ENCODE peak calls at places on chromosomes 12 and 14, in six cellular contexts. Y is fibroblast of lung; X is colonic mucosa; G is Panc1; O is brain microvascular endothelial cell; L is activated CD4-positive, alpha-beta T cell treated with anti-CD3 and anti-CD28 coated beads, Interleukin-2, amount 50 U/mL, for 4 hours. T is an unnamed sample.

GRCh38 chr14:76168531-76168930 is 16.8 kb downstream of the GPATCH2L start:
- DNase-seq in Y (peak), X (no peak), G (no peak), O (no peak), L (no peak), T (no peak)

GRCh38 chr14:60247994-60248696 is 876 bp upstream of the PPM1A start:
- DNase-seq in Y (peak), X (peak), G (peak), O (peak), L (peak), T (peak)

GRCh38 chr14:74308695-74309094 is 6.0 kb upstream of the ABCD4 start:
- DNase-seq in Y (no peak), X (no peak), G (no peak), O (no peak), L (no peak), T (no peak)

GRCh38 chr14:52694761-52695480 is 437 bp downstream of the ERO1A start:
- DNase-seq in Y (peak), X (peak), G (no peak), O (peak), L (peak), T (peak)

GRCh38 chr14:99519931-99520421 is 38.8 kb downstream of the CCNK start:
- DNase-seq in Y (no peak), X (no peak), G (no peak), O (no peak), L (no peak), T (no peak)

GRCh38 chr12:100356646-100357223 is at the start of gene SLC17A8:
- DNase-seq in Y (no peak), X (no peak), G (no peak), O (no peak), L (no peak), T (no peak)

GRCh38 chr12:106865685-106866084 is 90.0 kb upstream of the TMEM263 start:
- DNase-seq in Y (no peak), X (no peak), G (no peak), O (no peak), L (no peak), T (no peak)

GRCh38 chr12:108337235-108338223 is 1.6 kb downstream of the CMKLR1 start:
- DNase-seq in Y (peak), X (no peak), G (peak), O (peak), L (no peak), T (no peak)

GRCh38 chr14:82067221-82067620 is 533.6 kb upstream of the SEL1L start:
- DNase-seq in Y (no peak), X (no peak), G (no peak), O (no peak), L (no peak), T (no peak)

GRCh38 chr12:130646690-130647089 is 69.4 kb downstream of the RIMBP2 start:
- DNase-seq in Y (no peak), X (no peak), G (no peak), O (no peak), L (no peak), T (no peak)

GRCh38 chr14:95046711-95047681 is 110.3 kb downstream of the DICER1 start:
- DNase-seq in Y (no peak), X (peak), G (no peak), O (no peak), L (no peak), T (no peak)

GRCh38 chr14:50836515-50836914 is 5.6 kb upstream of the NIN start:
- DNase-seq in Y (no peak), X (no peak), G (no peak), O (no peak), L (no peak), T (no peak)

T was measured in SW 1271.